ENCODE peak calls at places on chromosomes 6 and 20, in five cellular contexts. C, L, D, R and F are unnamed samples.

GRCh38 chr6:21595265-21595950 is 1.9 kb downstream of the SOX4 start:
- DNase-seq in L (peak), C (peak), D (no peak), R (peak), F (peak)

GRCh38 chr20:1741309-1742048 is 83.9 kb upstream of the SIRPG start:
- DNase-seq in D (no peak), L (no peak), C (no peak), R (no peak), F (no peak)

GRCh38 chr6:35583893-35584688 is 71.4 kb upstream of the TULP1 start:
- DNase-seq in D (peak), R (peak), C (peak), L (no peak), F (peak)

GRCh38 chr6:5379647-5380242 is 118.4 kb downstream of the FARS2 start:
- DNase-seq in L (no peak), D (no peak), R (no peak), C (peak), F (no peak)

GRCh38 chr6:157063176-157063934 is 260.0 kb downstream of the TMEM242 start:
- DNase-seq in R (no peak), D (no peak), L (no peak), C (no peak), F (no peak)

GRCh38 chr6:168209420-168209819 is 110.2 kb downstream of the DACT2 start:
- DNase-seq in R (no peak), C (no peak), L (no peak), D (no peak), F (no peak)

GRCh38 chr20:37524859-37525708 is 2.6 kb downstream of the BLCAP start:
- DNase-seq in R (no peak), L (no peak), D (peak), C (peak), F (no peak)

GRCh38 chr6:52881996-52882841 is 27.3 kb downstream of the GSTA3 start:
- DNase-seq in R (peak), D (peak), C (peak), L (peak), F (peak)

GRCh38 chr6:138722425-138723371 is 50.9 kb upstream of the CCDC28A start:
- DNase-seq in D (no peak), R (no peak), L (no peak), C (peak), F (no peak)

GRCh38 chr20:50027611-50028105 is 44.9 kb downstream of the SNAI1 start:
- DNase-seq in D (no peak), R (no peak), C (peak), L (peak), F (no peak)

GRCh38 chr20:59608871-59609270 is 4.5 kb downstream of the PHACTR3 start:
- DNase-seq in D (no peak), C (no peak), L (no peak), R (no peak), F (no peak)

GRCh38 chr6:4640139-4640538 is 136.1 kb upstream of the CDYL start:
- DNase-seq in R (no peak), C (peak), D (no peak), L (no peak), F (no peak)